ENCODE peak calls at places on chromosomes 1 and 21, in four cellular contexts. U is HCT116, A is K562, Z is HepG2. K is an unnamed sample.

GRCh38 chr1:156894711-156895407 is 1.3 kb downstream of the PEAR1 start:
- DNase-seq in Z (no peak), A (peak), U (no peak), K (no peak)

GRCh38 chr1:3247521-3248031 is 178.6 kb downstream of the PRDM16 start:
- DNase-seq in U (no peak), A (no peak), Z (no peak), K (no peak)

GRCh38 chr21:38794978-38795377 is 10.8 kb upstream of the ETS2 start:
- DNase-seq in A (no peak), Z (no peak), U (no peak), K (no peak)

GRCh38 chr1:201450721-201451291 is 18.2 kb downstream of the PHLDA3 start:
- DNase-seq in Z (no peak), A (peak), U (no peak), K (no peak)

GRCh38 chr1:198201956-198202784 is 45.4 kb downstream of the NEK7 start:
- DNase-seq in U (no peak), Z (no peak), A (no peak), K (no peak)

GRCh38 chr1:156444407-156445001 is 56.1 kb downstream of the MEF2D start:
- DNase-seq in Z (peak), A (peak), U (peak), K (no peak)

GRCh38 chr1:65459397-65459768 is 38.9 kb downstream of the LEPR start:
- DNase-seq in Z (peak), A (no peak), U (peak), K (peak)

GRCh38 chr1:65323246-65323645 is 13.9 kb downstream of the DNAJC6 start:
- DNase-seq in Z (no peak), A (peak), U (no peak), K (no peak)

GRCh38 chr1:210711825-210712224 is 383.1 kb downstream of the HHAT start:
- DNase-seq in U (no peak), A (peak), Z (no peak), K (no peak)

GRCh38 chr1:85847356-85847755 is 139.1 kb upstream of the ZNHIT6 start:
- DNase-seq in U (no peak), A (no peak), Z (no peak), K (no peak)

GRCh38 chr1:7278045-7278444 is 492.8 kb downstream of the CAMTA1 start:
- DNase-seq in Z (no peak), U (no peak), A (no peak), K (no peak)

GRCh38 chr1:157969693-157970485 is 23.6 kb upstream of the KIRREL1 start:
- DNase-seq in U (peak), A (peak), Z (peak), K (no peak)

GRCh38 chr1:21783679-21784603 is 992 bp upstream of the USP48 start:
- DNase-seq in Z (peak), A (peak), U (no peak), K (peak)

GRCh38 chr1:21577324-21577723 is 68.1 kb downstream of the ALPL start:
- DNase-seq in U (no peak), A (no peak), Z (no peak), K (no peak)

GRCh38 chr1:116164890-116165176 is 53.6 kb downstream of the MAB21L3 start:
- DNase-seq in A (no peak), Z (no peak), U (no peak), K (no peak)

GRCh38 chr1:8430476-8430875 is 112.6 kb downstream of the SLC45A1 start:
- DNase-seq in A (no peak), U (no peak), Z (no peak), K (no peak)

GRCh38 chr1:70079546-70079945 is 125.8 kb downstream of the LRRC40 start:
- DNase-seq in U (no peak), A (no peak), Z (no peak), K (no peak)

GRCh38 chr1:227563319-227564201 is at the start of gene ZNF678:
- DNase-seq in U (peak), Z (peak), A (peak), K (peak)

GRCh38 chr1:8858888-8859706 is 19.4 kb downstream of the ENO1 start:
- DNase-seq in A (peak), Z (peak), U (no peak), K (no peak)

GRCh38 chr1:237879195-237879594 is 11.5 kb downstream of the ZP4 start:
- DNase-seq in Z (no peak), A (no peak), U (no peak), K (no peak)

GRCh38 chr1:160925652-160926241 is 28.9 kb downstream of the ITLN2 start:
- DNase-seq in U (no peak), A (no peak), Z (no peak), K (peak)

GRCh38 chr1:210352575-210352974 is 23.9 kb downstream of the HHAT start:
- DNase-seq in Z (no peak), A (no peak), U (no peak), K (no peak)

GRCh38 chr1:176696109-176696508 is 233.1 kb downstream of the PAPPA2 start:
- DNase-seq in U (no peak), A (peak), Z (no peak), K (no peak)

GRCh38 chr1:155227261-155228095 is 19.0 kb downstream of the MTX1 start:
- DNase-seq in A (peak), U (peak), Z (peak), K (peak)

GRCh38 chr21:46154955-46155513 is 345 bp downstream of the FTCD start:
- DNase-seq in U (no peak), A (no peak), Z (no peak), K (no peak)

GRCh38 chr1:20724364-20725188 is 6.8 kb upstream of the KIF17 start:
- DNase-seq in U (no peak), Z (no peak), A (no peak), K (no peak)

GRCh38 chr1:6888268-6888667 is 103.0 kb downstream of the CAMTA1 start:
- DNase-seq in A (no peak), Z (no peak), U (no peak), K (no peak)

GRCh38 chr1:159800177-159800935 is 1.8 kb upstream of the FCRL6 start:
- DNase-seq in U (no peak), Z (no peak), A (no peak), K (no peak)

GRCh38 chr1:96633695-96634094 is 87.9 kb upstream of the PTBP2 start:
- DNase-seq in U (no peak), Z (no peak), A (no peak), K (no peak)

GRCh38 chr1:23984417-23985186 is 4.5 kb upstream of the SRSF10 start:
- DNase-seq in A (no peak), Z (peak), U (no peak), K (no peak)

GRCh38 chr1:74193908-74194307 is 4.1 kb downstream of the LRRIQ3 start:
- DNase-seq in A (no peak), U (no peak), Z (peak), K (no peak)

GRCh38 chr1:162689745-162690671 is 57.7 kb downstream of the DDR2 start:
- DNase-seq in A (no peak), Z (no peak), U (no peak), K (no peak)

GRCh38 chr1:52032785-52033131 is 852 bp downstream of the KTI12 start:
- DNase-seq in A (peak), Z (peak), U (no peak), K (no peak)

GRCh38 chr1:12127206-12127810 is 39.5 kb upstream of the TNFRSF1B start:
- DNase-seq in U (no peak), Z (no peak), A (no peak), K (no peak)

GRCh38 chr21:25385912-25386474 is 221.3 kb downstream of the MRPL39 start:
- DNase-seq in Z (peak), U (peak), A (peak), K (peak)

GRCh38 chr1:147612366-147612765 is 58.0 kb downstream of the ACP6 start:
- DNase-seq in U (no peak), A (no peak), Z (peak), K (peak)

GRCh38 chr1:167095368-167095767 is 1.5 kb downstream of the STYXL2 start:
- DNase-seq in A (no peak), U (no peak), Z (no peak), K (no peak)
- TF ChIP-seq TCF7L2 in A (no peak), U (no peak), Z (no peak), K (no peak)

DNA sequence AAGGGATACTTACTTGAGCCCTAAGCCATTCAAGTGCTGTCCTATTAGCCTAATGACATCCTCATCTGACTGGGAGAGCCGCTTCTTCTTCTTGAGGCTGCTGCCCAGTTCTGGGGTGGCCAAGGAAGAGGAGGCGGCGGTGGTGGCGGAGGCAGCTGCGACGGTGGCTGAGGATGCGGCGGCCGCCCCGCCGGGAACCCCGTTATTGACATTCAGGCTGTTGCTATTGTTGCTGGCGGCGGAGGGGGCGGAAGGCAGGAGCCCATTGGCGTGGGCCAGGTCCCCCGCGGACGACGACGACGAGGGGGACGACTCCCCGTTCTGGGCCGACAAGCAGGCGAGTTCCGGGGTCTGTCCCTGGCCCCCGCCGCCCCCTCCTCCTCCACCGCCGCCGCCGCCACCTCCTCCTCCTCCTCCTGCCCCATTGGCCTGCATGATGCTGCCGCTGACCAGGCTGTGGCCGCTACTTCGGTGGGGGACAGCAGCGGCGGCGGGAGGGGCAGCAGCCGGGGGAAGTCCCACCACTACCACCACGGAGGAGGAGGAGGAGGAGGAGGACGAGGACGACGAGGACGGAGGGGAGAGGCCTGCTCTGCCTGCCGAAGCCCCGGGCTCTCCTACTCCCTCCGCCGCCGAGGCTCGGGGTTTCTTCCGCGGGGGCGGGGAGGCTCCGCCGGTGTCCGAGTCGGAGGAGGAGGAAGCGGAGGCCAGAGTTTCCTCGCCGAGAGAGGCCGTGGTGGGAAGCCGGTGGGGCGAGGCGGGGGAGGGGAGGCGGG is 738 bp downstream of the WDR26 start:
- DNase-seq in A (peak), U (no peak), Z (no peak), K (no peak)
- TF ChIP-seq REST in A (no peak), U (no peak), Z (no peak), K (no peak)

GRCh38 chr1:182149411-182149965 is 88.0 kb upstream of the ZNF648 start:
- DNase-seq in A (peak), U (no peak), Z (no peak), K (no peak)
- TF ChIP-seq TCF7L2 in A (no peak), U (no peak), Z (no peak), K (no peak)

DNA sequence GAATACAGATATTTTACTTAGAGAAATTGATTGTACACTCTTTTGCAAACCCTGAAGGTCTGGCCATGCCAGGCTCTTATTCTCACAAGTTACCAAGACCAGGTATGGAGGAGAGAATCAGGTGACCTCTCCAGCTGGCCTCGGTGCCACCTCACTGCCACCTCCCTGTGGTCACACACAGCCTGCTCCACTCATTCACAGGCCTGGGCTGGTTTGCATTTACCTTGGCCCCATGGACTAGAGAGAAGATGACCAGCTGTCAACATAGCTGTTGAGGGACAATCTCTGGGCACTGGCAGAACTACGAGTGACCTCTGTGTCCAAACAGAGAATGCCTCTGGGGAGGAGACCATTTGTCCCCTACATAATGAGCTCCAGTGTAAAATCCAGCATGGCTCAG is 291.2 kb upstream of the RUNX1 start:
- DNase-seq in A (no peak), U (peak), Z (peak), K (no peak)
- TF ChIP-seq REST in A (no peak), U (no peak), Z (no peak), K (no peak)

GRCh38 chr1:108813326-108813725 is 43.6 kb downstream of the AKNAD1 start:
- DNase-seq in A (no peak), Z (no peak), U (no peak), K (no peak)

GRCh38 chr1:108815566-108815965 is 41.3 kb downstream of the AKNAD1 start:
- DNase-seq in Z (no peak), U (no peak), A (no peak), K (no peak)

GRCh38 chr1:108816049-108816882 is 40.6 kb downstream of the AKNAD1 start:
- DNase-seq in U (no peak), Z (peak), A (peak), K (peak)

GRCh38 chr1:108817016-108817415 is 39.9 kb downstream of the AKNAD1 start:
- DNase-seq in U (no peak), Z (peak), A (no peak), K (no peak)

DNA sequence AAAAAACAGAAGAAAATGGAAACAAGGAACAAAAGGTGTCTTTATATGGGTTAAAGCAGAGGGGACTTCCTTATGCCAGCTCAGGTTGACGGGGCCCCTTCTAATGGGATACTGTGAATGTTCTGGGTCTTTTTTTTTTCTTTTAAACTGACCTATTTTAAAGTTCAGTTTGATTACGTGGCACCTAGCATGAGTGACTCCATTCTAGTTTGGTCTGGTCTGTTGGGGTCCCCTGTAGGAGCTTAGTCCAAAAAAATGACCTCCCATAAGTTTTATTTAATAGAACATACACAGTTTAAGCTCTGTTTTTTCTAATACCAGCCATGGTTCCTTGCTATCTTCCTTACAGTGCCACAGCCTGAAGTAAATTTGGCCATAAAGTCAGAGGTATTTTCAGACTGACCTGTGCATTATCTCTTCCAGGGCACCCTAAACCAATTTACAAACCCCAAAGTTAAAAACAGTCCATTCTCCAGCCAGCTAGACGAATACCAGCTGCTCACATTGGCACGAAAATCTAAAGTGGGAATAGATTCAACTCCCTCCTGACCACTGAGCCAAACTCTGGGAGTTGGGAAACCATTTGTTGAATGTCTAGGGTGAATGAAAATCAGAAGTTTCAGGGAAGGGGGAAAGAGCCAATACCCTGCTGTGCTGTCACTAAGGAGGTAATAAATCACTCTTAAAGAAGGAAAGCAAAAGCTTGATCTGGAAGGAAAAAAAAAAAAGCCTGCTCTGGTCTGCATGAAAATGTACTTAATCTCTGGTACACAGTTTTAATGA is 42.4 kb downstream of the AKNAD1 start:
- DNase-seq in U (no peak), A (peak), Z (no peak), K (no peak)
- TF ChIP-seq TCF7L2 in U (no peak), A (no peak), Z (no peak), K (no peak)